ENCODE peak calls at places on chromosomes 11 and 22, in six cellular contexts. One of them, this sample, is unnamed.

GRCh38 chr11:18526130-18526520 is 617 bp downstream of the TSG101 start:
- DNase-seq in naive thymus-derived CD4-positive, alpha-beta T cell: no peak
- DNase-seq in OCI-LY7: no peak
- DNase-seq in testis: no peak
- DNase-seq in K562: no peak
- DNase-seq in GM23248: no peak
- DNase-seq in this sample: no peak

GRCh38 chr11:64306876-64307622 is 1.7 kb downstream of the ESRRA start:
- DNase-seq in naive thymus-derived CD4-positive, alpha-beta T cell: no peak
- DNase-seq in OCI-LY7: peak; percentile 21
- DNase-seq in testis: no peak
- DNase-seq in K562: peak; percentile 50
- DNase-seq in GM23248: peak; percentile 38
- DNase-seq in this sample: no peak

GRCh38 chr11:57762235-57762866 is 749 bp downstream of the CTNND1 start:
- DNase-seq in naive thymus-derived CD4-positive, alpha-beta T cell: no peak
- DNase-seq in OCI-LY7: no peak
- DNase-seq in testis: peak; percentile 41
- DNase-seq in K562: no peak
- DNase-seq in GM23248: peak; percentile 44
- DNase-seq in this sample: no peak

GRCh38 chr11:93844568-93844967 is 5.8 kb downstream of the VSTM5 start:
- DNase-seq in naive thymus-derived CD4-positive, alpha-beta T cell: no peak
- DNase-seq in OCI-LY7: no peak
- DNase-seq in testis: no peak
- DNase-seq in K562: no peak
- DNase-seq in GM23248: no peak
- DNase-seq in this sample: no peak

GRCh38 chr22:20244744-20245576 is 23.2 kb downstream of the RTN4R start:
- DNase-seq in naive thymus-derived CD4-positive, alpha-beta T cell: peak; percentile 65
- DNase-seq in OCI-LY7: peak; percentile 30
- DNase-seq in testis: no peak
- DNase-seq in K562: peak; percentile 79
- DNase-seq in GM23248: no peak
- DNase-seq in this sample: peak; percentile 12

GRCh38 chr11:70040452-70040851 is 37.7 kb upstream of the ANO1 start:
- DNase-seq in naive thymus-derived CD4-positive, alpha-beta T cell: no peak
- DNase-seq in OCI-LY7: no peak
- DNase-seq in testis: no peak
- DNase-seq in K562: no peak
- DNase-seq in GM23248: no peak
- DNase-seq in this sample: no peak

GRCh38 chr11:35011389-35011788 is 95.0 kb downstream of the PDHX start:
- DNase-seq in naive thymus-derived CD4-positive, alpha-beta T cell: no peak
- DNase-seq in OCI-LY7: no peak
- DNase-seq in testis: no peak
- DNase-seq in K562: no peak
- DNase-seq in GM23248: peak; percentile 75
- DNase-seq in this sample: no peak

GRCh38 chr22:23144926-23145906 is at the start of gene RAB36:
- DNase-seq in naive thymus-derived CD4-positive, alpha-beta T cell: peak; percentile 86
- DNase-seq in OCI-LY7: peak; percentile 75
- DNase-seq in testis: peak; percentile 100
- DNase-seq in K562: peak; percentile 60
- DNase-seq in GM23248: peak; percentile 100
- DNase-seq in this sample: peak; percentile 87

GRCh38 chr11:112128483-112129121 is 35.3 kb downstream of the IL18 start:
- DNase-seq in naive thymus-derived CD4-positive, alpha-beta T cell: no peak
- DNase-seq in OCI-LY7: no peak
- DNase-seq in testis: peak; percentile 77
- DNase-seq in K562: no peak
- DNase-seq in GM23248: peak; percentile 92
- DNase-seq in this sample: no peak

GRCh38 chr11:11979487-11980117 is 28.8 kb downstream of the DKK3 start:
- DNase-seq in naive thymus-derived CD4-positive, alpha-beta T cell: no peak
- DNase-seq in OCI-LY7: no peak
- DNase-seq in testis: peak; percentile 50
- DNase-seq in K562: no peak
- DNase-seq in GM23248: peak; percentile 88
- DNase-seq in this sample: no peak

DNA sequence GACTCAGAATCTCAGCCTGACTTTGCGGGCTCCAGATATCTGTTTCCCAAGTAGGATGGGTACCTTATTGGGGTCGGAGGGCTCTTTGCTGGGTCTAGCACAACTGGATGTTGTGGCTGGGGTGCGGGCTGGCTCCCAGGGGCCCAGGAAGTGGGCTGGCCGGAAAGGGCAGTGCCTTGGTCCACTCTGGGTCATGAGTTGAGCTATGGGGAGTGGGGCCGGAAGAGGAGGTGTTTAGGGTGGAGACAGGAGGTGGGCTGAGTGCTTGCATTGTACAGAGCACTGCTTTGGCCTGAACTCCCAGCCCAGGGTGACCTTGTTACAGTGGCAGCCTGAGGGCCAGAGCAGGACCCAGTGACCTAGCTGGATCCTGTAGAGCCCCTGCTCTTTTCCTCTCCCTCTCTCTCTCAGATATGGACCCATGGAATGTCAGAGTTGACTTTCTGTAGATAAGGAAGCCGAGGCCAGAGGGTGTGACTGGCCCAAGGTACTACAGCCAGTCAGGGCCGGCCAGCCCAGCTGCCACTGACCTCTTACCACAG is 13.2 kb downstream of the PHLDB1 start:
- DNase-seq in naive thymus-derived CD4-positive, alpha-beta T cell: no peak
- DNase-seq in OCI-LY7: no peak
- DNase-seq in testis: no peak
- DNase-seq in K562: peak; percentile 27
- DNase-seq in GM23248: no peak
- DNase-seq in this sample: no peak
- H3K4me1 ChIP-seq in naive thymus-derived CD4-positive, alpha-beta T cell: no peaks in the 10 kb centered on the region
- H3K4me1 ChIP-seq in OCI-LY7: no peaks in the 10 kb centered on the region
- H3K4me1 ChIP-seq in testis: peaks cover 52% of the 10 kb centered on the region
- H3K4me1 ChIP-seq in K562: peaks cover 28% of the 10 kb centered on the region
- H3K4me1 ChIP-seq in GM23248: peaks cover 71% of the 10 kb centered on the region
- H3K4me1 ChIP-seq in this sample: peaks cover 10% of the 10 kb centered on the region

GRCh38 chr11:128585498-128586238 is 1.7 kb downstream of the ETS1 start:
- DNase-seq in naive thymus-derived CD4-positive, alpha-beta T cell: no peak
- DNase-seq in OCI-LY7: no peak
- DNase-seq in testis: no peak
- DNase-seq in K562: no peak
- DNase-seq in GM23248: no peak
- DNase-seq in this sample: no peak
- H3K27ac ChIP-seq in naive thymus-derived CD4-positive, alpha-beta T cell: no peak overlapping the region
- H3K27ac ChIP-seq in OCI-LY7: no peak overlapping the region
- H3K27ac ChIP-seq in testis: no peak overlapping the region
- H3K27ac ChIP-seq in K562: no peak overlapping the region
- H3K27ac ChIP-seq in GM23248: no peak overlapping the region
- H3K27ac ChIP-seq in this sample: no peak overlapping the region

GRCh38 chr11:65477271-65478029 is 21.4 kb upstream of the MALAT1 start:
- DNase-seq in naive thymus-derived CD4-positive, alpha-beta T cell: peak; percentile 73
- DNase-seq in OCI-LY7: peak; percentile 90
- DNase-seq in testis: peak; percentile 96
- DNase-seq in K562: peak; percentile 96
- DNase-seq in GM23248: peak; percentile 99
- DNase-seq in this sample: peak; percentile 77

GRCh38 chr11:65478411-65479183 is 20.2 kb upstream of the MALAT1 start:
- DNase-seq in naive thymus-derived CD4-positive, alpha-beta T cell: no peak
- DNase-seq in OCI-LY7: no peak
- DNase-seq in testis: peak; percentile 69
- DNase-seq in K562: peak; percentile 83
- DNase-seq in GM23248: peak; percentile 84
- DNase-seq in this sample: no peak

GRCh38 chr11:65482306-65482850 is 16.5 kb upstream of the MALAT1 start:
- DNase-seq in naive thymus-derived CD4-positive, alpha-beta T cell: no peak
- DNase-seq in OCI-LY7: no peak
- DNase-seq in testis: no peak
- DNase-seq in K562: no peak
- DNase-seq in GM23248: no peak
- DNase-seq in this sample: no peak

GRCh38 chr11:65476632-65477270 is 22.1 kb upstream of the MALAT1 start:
- DNase-seq in naive thymus-derived CD4-positive, alpha-beta T cell: no peak
- DNase-seq in OCI-LY7: no peak
- DNase-seq in testis: no peak
- DNase-seq in K562: no peak
- DNase-seq in GM23248: peak; percentile 62
- DNase-seq in this sample: no peak

GRCh38 chr11:65479184-65480145 is 19.4 kb upstream of the MALAT1 start:
- DNase-seq in naive thymus-derived CD4-positive, alpha-beta T cell: no peak
- DNase-seq in OCI-LY7: no peak
- DNase-seq in testis: peak; percentile 81
- DNase-seq in K562: no peak
- DNase-seq in GM23248: peak; percentile 98
- DNase-seq in this sample: no peak
- H3K4me1 ChIP-seq in naive thymus-derived CD4-positive, alpha-beta T cell: peaks cover 12% of the 10 kb centered on the region
- H3K4me1 ChIP-seq in OCI-LY7: peaks cover 26% of the 10 kb centered on the region
- H3K4me1 ChIP-seq in testis: peaks cover 42% of the 10 kb centered on the region
- H3K4me1 ChIP-seq in K562: peaks cover 39% of the 10 kb centered on the region
- H3K4me1 ChIP-seq in GM23248: peaks cover 52% of the 10 kb centered on the region
- H3K4me1 ChIP-seq in this sample: peaks cover 22% of the 10 kb centered on the region

GRCh38 chr11:68313574-68314202 is 1.3 kb downstream of the LRP5 start:
- DNase-seq in naive thymus-derived CD4-positive, alpha-beta T cell: no peak
- DNase-seq in OCI-LY7: no peak
- DNase-seq in testis: no peak
- DNase-seq in K562: peak; percentile 27
- DNase-seq in GM23248: peak; percentile 30
- DNase-seq in this sample: no peak

GRCh38 chr11:68314886-68315580 is 2.6 kb downstream of the LRP5 start:
- DNase-seq in naive thymus-derived CD4-positive, alpha-beta T cell: no peak
- DNase-seq in OCI-LY7: no peak
- DNase-seq in testis: no peak
- DNase-seq in K562: peak; percentile 33
- DNase-seq in GM23248: no peak
- DNase-seq in this sample: no peak

GRCh38 chr11:68315581-68315920 is 3.2 kb downstream of the LRP5 start:
- DNase-seq in naive thymus-derived CD4-positive, alpha-beta T cell: no peak
- DNase-seq in OCI-LY7: no peak
- DNase-seq in testis: no peak
- DNase-seq in K562: peak; percentile 45
- DNase-seq in GM23248: no peak
- DNase-seq in this sample: no peak

GRCh38 chr11:68314203-68314885 is 2.0 kb downstream of the LRP5 start:
- DNase-seq in naive thymus-derived CD4-positive, alpha-beta T cell: no peak
- DNase-seq in OCI-LY7: no peak
- DNase-seq in testis: no peak
- DNase-seq in K562: peak; percentile 40
- DNase-seq in GM23248: no peak
- DNase-seq in this sample: no peak

DNA sequence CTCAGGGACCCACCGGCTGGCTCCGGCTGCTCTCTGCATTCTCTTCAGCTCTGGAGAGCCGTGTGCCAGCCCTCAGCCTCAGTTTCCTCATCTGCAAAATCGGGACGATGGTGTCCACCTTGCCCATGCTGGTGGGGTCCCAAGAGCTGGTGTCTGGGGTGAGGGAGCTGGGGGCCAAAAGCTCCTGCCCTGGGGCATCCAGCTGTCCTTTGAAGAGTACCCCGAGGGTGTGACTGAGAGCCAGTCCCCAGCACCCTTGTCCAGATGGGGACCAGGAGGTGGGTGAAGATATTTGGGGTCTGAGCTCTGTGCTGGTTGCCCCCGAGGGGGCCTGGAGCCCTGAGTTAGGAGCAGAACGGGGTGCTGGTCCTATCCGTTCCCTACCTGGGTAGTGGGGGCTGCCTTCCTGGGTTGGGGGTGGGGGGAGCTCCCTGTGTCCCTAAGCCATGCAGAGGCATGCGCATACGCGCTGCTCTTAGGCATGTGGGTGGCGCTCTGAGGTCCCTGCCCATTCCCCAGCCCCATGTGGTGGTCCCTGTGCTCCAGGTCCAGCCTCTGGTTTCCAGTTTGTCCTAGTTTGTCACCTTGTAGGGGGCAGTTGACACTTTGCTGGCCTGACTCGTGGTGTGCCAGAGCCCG is 4.9 kb downstream of the LRP5 start:
- DNase-seq in naive thymus-derived CD4-positive, alpha-beta T cell: no peak
- DNase-seq in OCI-LY7: no peak
- DNase-seq in testis: no peak
- DNase-seq in K562: no peak
- DNase-seq in GM23248: no peak
- DNase-seq in this sample: no peak
- H3K27ac ChIP-seq in naive thymus-derived CD4-positive, alpha-beta T cell: no peak overlapping the region
- H3K27ac ChIP-seq in OCI-LY7: no peak overlapping the region
- H3K27ac ChIP-seq in testis: no peak overlapping the region
- H3K27ac ChIP-seq in K562: no peak overlapping the region
- H3K27ac ChIP-seq in GM23248: no peak overlapping the region
- H3K27ac ChIP-seq in this sample: no peak overlapping the region

This sample was measured in CD4-positive, CD25-positive, alpha-beta regulatory T cell.